ENCODE peak calls at places on chromosomes 12 and 14, in nine cellular contexts. L is neural crest cell, B is Calu3, O is nephron progenitor cell, U is neural progenitor cell, D is cardiac muscle cell, Q is body of pancreas, J is left lung, M is transverse colon. F is an unnamed sample.

GRCh38 chr12:50934371-50934851 is 17.9 kb upstream of the HIGD1C start:
- DNase-seq in L (no peak), B (no peak), O (no peak), U (no peak), D (peak), Q (no peak), J (no peak), M (no peak), F (no peak)

GRCh38 chr12:28442101-28442500 is 251.8 kb downstream of the CCDC91 start:
- DNase-seq in L (no peak), B (no peak), O (no peak), U (no peak), D (no peak), Q (no peak), J (no peak), M (no peak), F (no peak)

GRCh38 chr14:35400707-35401421 is 3.7 kb downstream of the NFKBIA start:
- DNase-seq in L (no peak), B (no peak), O (no peak), U (no peak), D (peak), Q (no peak), J (no peak), M (peak), F (peak)

GRCh38 chr12:27818421-27818918 is 38.4 kb upstream of the MANSC4 start:
- DNase-seq in L (no peak), B (no peak), O (no peak), U (no peak), D (no peak), Q (peak), J (no peak), M (no peak), F (no peak)

GRCh38 chr14:20714593-20715250 is 26.2 kb downstream of the ANG start:
- DNase-seq in L (no peak), B (peak), O (no peak), U (no peak), D (peak), Q (peak), J (peak), M (peak), F (no peak)

GRCh38 chr12:2834581-2835491 is at the start of gene NRIP2:
- DNase-seq in L (no peak), B (no peak), O (peak), U (peak), D (peak), Q (no peak), J (no peak), M (no peak), F (no peak)

GRCh38 chr14:74483321-74483720 is 9.8 kb downstream of the NPC2 start:
- DNase-seq in L (no peak), B (no peak), O (no peak), U (no peak), D (peak), Q (no peak), J (no peak), M (no peak), F (no peak)

GRCh38 chr14:105145381-105146180 is 23.0 kb downstream of the JAG2 start:
- DNase-seq in L (no peak), B (no peak), O (no peak), U (no peak), D (no peak), Q (no peak), J (peak), M (no peak), F (no peak)

GRCh38 chr12:16163891-16164290 is 113.6 kb downstream of the SLC15A5 start:
- DNase-seq in L (no peak), B (no peak), O (no peak), U (no peak), D (peak), Q (no peak), J (no peak), M (no peak), F (no peak)

GRCh38 chr12:16171348-16171747 is 106.1 kb downstream of the SLC15A5 start:
- DNase-seq in L (no peak), B (no peak), O (no peak), U (no peak), D (no peak), Q (no peak), J (no peak), M (no peak), F (no peak)

GRCh38 chr12:16168078-16168477 is 109.4 kb downstream of the SLC15A5 start:
- DNase-seq in L (no peak), B (no peak), O (no peak), U (no peak), D (no peak), Q (no peak), J (no peak), M (no peak), F (no peak)

GRCh38 chr12:16166563-16167470 is 110.7 kb downstream of the SLC15A5 start:
- DNase-seq in L (no peak), B (no peak), O (no peak), U (no peak), D (no peak), Q (no peak), J (no peak), M (no peak), F (no peak)

GRCh38 chr12:16165506-16165905 is 112.0 kb downstream of the SLC15A5 start:
- DNase-seq in L (peak), B (peak), O (peak), U (peak), D (peak), Q (peak), J (no peak), M (peak), F (peak)
- TF ChIP-seq CTCF in L (peak), B (peak), O (peak), U (peak), D (peak), Q (peak), J (peak), M (peak), F (no peak)

GRCh38 chr12:117790948-117791347 is 177.8 kb downstream of the KSR2 start:
- DNase-seq in L (no peak), B (no peak), O (no peak), U (no peak), D (no peak), Q (no peak), J (no peak), M (no peak), F (no peak)
- TF ChIP-seq CTCF in L (no peak), B (no peak), O (no peak), U (no peak), D (no peak), Q (no peak), J (no peak), M (no peak), F (no peak)

GRCh38 chr12:110858848-110859247 is 12.1 kb downstream of the CCDC63 start:
- DNase-seq in L (no peak), B (no peak), O (no peak), U (peak), D (peak), Q (no peak), J (no peak), M (no peak), F (no peak)
- TF ChIP-seq CTCF in L (no peak), B (no peak), O (no peak), U (no peak), D (no peak), Q (no peak), J (no peak), M (no peak), F (no peak)

DNA sequence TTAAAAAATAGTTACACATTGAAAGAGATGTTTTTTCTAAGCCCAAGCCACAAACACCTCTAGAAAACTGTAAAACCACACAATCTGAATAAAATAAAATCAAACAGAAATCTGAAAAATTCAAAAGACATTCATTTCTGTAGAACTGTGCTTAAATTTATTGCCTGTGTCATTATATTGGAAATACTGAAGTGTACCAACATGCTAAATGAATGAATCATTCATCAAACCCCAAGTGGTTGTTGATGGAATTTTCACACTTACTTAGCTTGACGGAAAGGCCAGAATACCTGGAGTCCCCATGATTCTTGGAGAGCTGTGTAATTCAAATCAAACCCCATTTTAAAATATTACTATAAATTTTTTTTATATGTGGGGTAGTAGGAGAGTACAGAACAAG is 2.7 kb downstream of the KITLG start:
- DNase-seq in L (no peak), B (peak), O (no peak), U (no peak), D (no peak), Q (no peak), J (no peak), M (no peak), F (no peak)
- TF ChIP-seq CTCF in L (peak), B (peak), O (peak), U (no peak), D (peak), Q (no peak), J (no peak), M (peak), F (no peak)

GRCh38 chr12:52018448-52019122 is 11.8 kb downstream of the TAMALIN start:
- DNase-seq in L (no peak), B (no peak), O (no peak), U (no peak), D (no peak), Q (no peak), J (no peak), M (no peak), F (no peak)
- TF ChIP-seq CTCF in L (no peak), B (no peak), O (no peak), U (no peak), D (no peak), Q (no peak), J (no peak), M (no peak), F (no peak)

GRCh38 chr12:65300679-65301349 is 22.3 kb downstream of the MSRB3 start:
- DNase-seq in L (no peak), B (peak), O (peak), U (peak), D (peak), Q (no peak), J (no peak), M (no peak), F (no peak)
- TF ChIP-seq CTCF in L (peak), B (peak), O (peak), U (peak), D (peak), Q (peak), J (no peak), M (peak), F (no peak)

GRCh38 chr12:69647178-69647577 is 36.5 kb upstream of the LRRC10 start:
- DNase-seq in L (no peak), B (no peak), O (no peak), U (no peak), D (no peak), Q (no peak), J (no peak), M (no peak), F (no peak)

GRCh38 chr12:69648476-69648875 is 37.8 kb upstream of the LRRC10 start:
- DNase-seq in L (no peak), B (no peak), O (no peak), U (no peak), D (peak), Q (no peak), J (no peak), M (no peak), F (no peak)

GRCh38 chr12:69651922-69652321 is 41.2 kb upstream of the LRRC10 start:
- DNase-seq in L (no peak), B (no peak), O (no peak), U (no peak), D (no peak), Q (no peak), J (no peak), M (no peak), F (no peak)

GRCh38 chr12:69653703-69654102 is 43.0 kb upstream of the LRRC10 start:
- DNase-seq in L (no peak), B (no peak), O (no peak), U (no peak), D (peak), Q (no peak), J (no peak), M (no peak), F (no peak)

DNA sequence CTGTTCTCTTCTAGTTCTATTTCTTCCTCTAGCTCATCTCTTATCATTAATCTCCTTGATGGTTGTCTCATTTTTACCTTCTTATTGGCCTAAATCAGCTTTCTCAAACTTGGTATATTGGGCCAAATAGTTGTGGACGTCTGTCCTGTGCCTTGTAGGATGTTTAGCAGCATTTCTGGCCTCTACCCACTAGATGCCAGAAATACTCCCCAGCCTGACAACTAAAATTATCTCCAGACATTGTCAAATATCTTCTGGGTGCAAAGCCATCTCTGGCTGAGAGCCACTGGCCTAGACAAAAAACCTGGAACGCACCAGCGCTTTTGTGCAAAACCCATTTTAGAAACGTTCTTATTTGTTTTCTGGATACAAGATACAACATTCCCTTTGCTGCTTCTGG is 38.8 kb upstream of the LRRC10 start:
- DNase-seq in L (no peak), B (no peak), O (no peak), U (no peak), D (no peak), Q (no peak), J (no peak), M (no peak), F (no peak)
- TF ChIP-seq CTCF in L (no peak), B (no peak), O (no peak), U (no peak), D (no peak), Q (no peak), J (no peak), M (no peak), F (no peak)

GRCh38 chr14:89249296-89249565 is 167.8 kb downstream of the FOXN3 start:
- DNase-seq in L (no peak), B (no peak), O (no peak), U (no peak), D (no peak), Q (no peak), J (no peak), M (no peak), F (no peak)

GRCh38 chr14:89247457-89248122 is 169.4 kb downstream of the FOXN3 start:
- DNase-seq in L (no peak), B (no peak), O (no peak), U (no peak), D (no peak), Q (no peak), J (no peak), M (no peak), F (no peak)

GRCh38 chr14:89249972-89250371 is 167.1 kb downstream of the FOXN3 start:
- DNase-seq in L (no peak), B (no peak), O (no peak), U (no peak), D (no peak), Q (no peak), J (no peak), M (no peak), F (no peak)

GRCh38 chr14:89246290-89246689 is 170.7 kb downstream of the FOXN3 start:
- DNase-seq in L (no peak), B (no peak), O (no peak), U (no peak), D (no peak), Q (no peak), J (no peak), M (no peak), F (peak)

DNA sequence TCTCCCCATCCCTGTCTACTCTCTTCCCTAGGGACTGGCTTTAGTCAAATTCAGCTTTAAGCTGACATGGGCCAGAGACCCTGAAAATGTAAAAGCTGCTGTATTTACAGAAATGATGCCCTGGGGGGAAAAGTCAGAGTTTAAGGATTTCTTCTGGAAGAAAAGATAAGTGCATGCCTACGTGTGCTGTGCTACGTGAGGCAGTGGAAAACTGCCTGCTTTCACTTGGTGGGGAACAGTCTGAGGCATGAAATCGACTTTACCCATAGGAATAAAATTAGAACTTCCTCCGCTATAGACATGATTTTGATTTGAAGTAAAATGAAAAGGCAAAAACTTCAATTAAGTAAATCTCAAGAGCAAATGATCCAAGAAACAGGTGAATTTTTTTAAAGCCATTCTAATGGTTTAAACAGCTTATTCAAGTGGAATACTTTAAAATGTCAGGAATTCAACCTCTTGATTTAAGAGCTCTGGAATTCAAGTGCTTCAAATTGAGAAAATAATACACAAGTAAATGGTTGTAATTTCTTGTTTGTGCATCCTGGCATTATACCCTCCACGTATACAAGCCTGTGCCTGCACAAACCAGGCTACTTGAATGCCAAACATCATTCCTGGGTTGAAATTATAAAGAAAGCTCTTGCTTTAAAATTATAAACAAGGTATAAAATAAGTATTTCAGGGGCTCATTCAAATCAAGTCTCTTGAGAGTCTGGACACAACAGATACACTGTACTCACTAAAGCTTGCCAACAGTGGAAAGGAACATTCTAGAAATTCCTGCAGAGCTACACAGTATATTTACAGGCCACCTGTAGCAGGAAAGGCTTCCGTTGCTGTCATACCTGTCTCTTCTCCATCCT is 168.4 kb downstream of the FOXN3 start:
- DNase-seq in L (no peak), B (no peak), O (no peak), U (no peak), D (no peak), Q (no peak), J (no peak), M (no peak), F (no peak)
- TF ChIP-seq CTCF in L (no peak), B (no peak), O (no peak), U (no peak), D (no peak), Q (no peak), J (no peak), M (no peak), F (no peak)

DNA sequence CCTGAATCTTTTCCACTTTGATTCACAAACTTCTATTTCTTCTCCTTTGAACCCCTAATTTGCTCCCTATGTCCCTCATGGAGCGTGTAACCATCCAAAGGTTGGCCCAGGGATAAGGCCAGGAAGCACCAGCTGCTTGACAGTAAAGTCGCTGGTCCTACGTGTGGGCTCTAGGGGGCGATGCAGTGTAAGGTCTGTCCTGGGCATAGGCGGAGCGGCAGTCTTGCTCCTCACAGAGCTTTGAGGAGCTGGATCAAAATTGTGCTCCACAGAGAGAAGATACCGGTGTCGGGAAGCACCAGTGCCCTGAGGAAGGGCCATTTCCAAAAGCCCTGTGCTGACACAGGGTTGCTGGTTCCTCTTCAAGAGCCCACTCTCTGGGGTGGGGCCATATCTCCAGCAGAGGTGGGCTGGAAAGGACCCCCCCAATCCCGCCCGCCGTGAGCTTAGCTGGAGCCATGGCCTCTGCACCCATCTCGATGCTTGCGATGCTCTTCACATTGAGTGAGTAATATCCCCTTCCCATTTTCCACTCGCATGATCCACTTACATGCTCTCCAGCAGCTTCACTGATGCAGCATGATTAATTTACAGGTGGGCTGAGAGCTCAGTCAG is 49.9 kb upstream of the OR4E1 start:
- DNase-seq in L (peak), B (peak), O (peak), U (peak), D (peak), Q (no peak), J (no peak), M (peak), F (peak)
- TF ChIP-seq CTCF in L (peak), B (no peak), O (peak), U (peak), D (peak), Q (no peak), J (no peak), M (no peak), F (peak)

GRCh38 chr12:71220295-71220694 is 62.5 kb upstream of the TSPAN8 start:
- DNase-seq in L (no peak), B (no peak), O (no peak), U (peak), D (no peak), Q (no peak), J (no peak), M (no peak), F (no peak)
- TF ChIP-seq CTCF in L (no peak), B (no peak), O (no peak), U (no peak), D (no peak), Q (no peak), J (no peak), M (no peak), F (no peak)